ENCODE peak calls at places on chromosomes 13 and 19, in four cellular contexts. S is CD8-positive, alpha-beta T cell; F is PC-9; E is cardiac muscle cell. P is an unnamed sample.
A peak's percentile ranks its signal among the peaks of the same experiment; 100 is the strongest.

GRCh38 chr19:16143399-16144215 is at the start of gene HSH2D:
- DNase-seq in E (no peak), S (peak; percentile 86), F (peak; percentile 94), P (peak; percentile 73)

GRCh38 chr13:84894749-84895148 is 904.5 kb downstream of the SLITRK6 start:
- DNase-seq in E (no peak), F (no peak), S (no peak), P (no peak)

GRCh38 chr19:48441360-48442050 is 4.3 kb upstream of the GRWD1 start:
- DNase-seq in S (no peak), E (no peak), F (no peak), P (no peak)

GRCh38 chr13:104320446-104320845 is 1254.2 kb upstream of the SLC10A2 start:
- DNase-seq in S (no peak), F (no peak), E (peak; percentile 52), P (no peak)

GRCh38 chr19:48102870-48103751 is 7.5 kb downstream of the PLA2G4C start:
- DNase-seq in E (peak; percentile 53), F (peak; percentile 61), S (no peak), P (peak; percentile 63)

GRCh38 chr19:19269952-19270694 is 3.0 kb downstream of the TM6SF2 start:
- DNase-seq in S (no peak), E (no peak), F (no peak), P (no peak)

GRCh38 chr13:93819331-93819730 is 592.7 kb downstream of the GPC6 start:
- DNase-seq in F (no peak), E (no peak), S (no peak), P (no peak)

GRCh38 chr19:6524326-6524725 is 6.5 kb upstream of the TNFSF9 start:
- DNase-seq in F (no peak), E (no peak), S (no peak), P (no peak)

GRCh38 chr13:48221301-48222190 is 11.5 kb upstream of the ITM2B start:
- DNase-seq in F (no peak), E (no peak), S (no peak), P (no peak)

GRCh38 chr13:72851678-72852014 is 69.7 kb downstream of the PIBF1 start:
- DNase-seq in F (no peak), S (no peak), E (no peak), P (no peak)

GRCh38 chr19:4969772-4970531 is 1.0 kb downstream of the KDM4B start:
- DNase-seq in F (no peak), S (no peak), E (peak; percentile 24), P (no peak)

GRCh38 chr19:48874309-48875135 is 2.3 kb downstream of the PPP1R15A start:
- DNase-seq in F (peak; percentile 51), E (peak; percentile 54), S (peak; percentile 53), P (no peak)

GRCh38 chr13:110463876-110464510 is 97.5 kb downstream of the RAB20 start:
- DNase-seq in E (no peak), F (no peak), S (no peak), P (no peak)

GRCh38 chr13:79642596-79642995 is 161.6 kb downstream of the NDFIP2 start:
- DNase-seq in F (no peak), S (no peak), E (no peak), P (no peak)

GRCh38 chr13:101346942-101347728 is 69.2 kb downstream of the NALCN start:
- DNase-seq in F (no peak), E (peak; percentile 7), S (no peak), P (no peak)

GRCh38 chr13:111282997-111283396 is 37.4 kb upstream of the TEX29 start:
- DNase-seq in S (no peak), F (no peak), E (no peak), P (no peak)

GRCh38 chr13:57437587-57437986 is 194.0 kb upstream of the PCDH17 start:
- DNase-seq in F (no peak), E (no peak), S (no peak), P (no peak)

GRCh38 chr19:46361915-46362314 is 15.0 kb downstream of the PPP5C start:
- DNase-seq in F (no peak), E (no peak), S (no peak), P (no peak)

GRCh38 chr19:37905936-37906867 is at the start of gene WDR87:
- DNase-seq in E (peak; percentile 17), S (peak; percentile 75), F (peak; percentile 78), P (peak; percentile 92)

GRCh38 chr13:48448963-48449614 is 36.2 kb upstream of the LPAR6 start:
- DNase-seq in F (no peak), E (peak; percentile 83), S (no peak), P (no peak)

GRCh38 chr13:41568143-41568989 is 111.0 kb downstream of the RGCC start:
- DNase-seq in S (no peak), E (no peak), F (no peak), P (no peak)

GRCh38 chr19:6415592-6416190 is 8.9 kb downstream of the KHSRP start:
- DNase-seq in E (no peak), F (no peak), S (no peak), P (no peak)

GRCh38 chr13:83691966-83692365 is 190.3 kb downstream of the SLITRK1 start:
- DNase-seq in F (no peak), E (peak; percentile 3), S (no peak), P (no peak)

GRCh38 chr19:2261438-2262172 is 5.4 kb upstream of the JSRP1 start:
- DNase-seq in E (peak; percentile 56), S (peak; percentile 77), F (no peak), P (no peak)

GRCh38 chr19:35379992-35380391 is 9.1 kb downstream of the GPR42 start:
- DNase-seq in E (no peak), F (no peak), S (no peak), P (no peak)

GRCh38 chr19:30097746-30098280 is 155.8 kb downstream of the URI1 start:
- DNase-seq in S (no peak), E (no peak), F (no peak), P (no peak)

GRCh38 chr13:32314968-32315254 is 252 bp downstream of the ZAR1L start:
- DNase-seq in S (no peak), F (no peak), E (peak; percentile 66), P (peak; percentile 68)

GRCh38 chr19:27759896-27760295 is 1453.1 kb downstream of the UQCRFS1 start:
- DNase-seq in E (no peak), S (no peak), F (no peak), P (no peak)

GRCh38 chr13:83825676-83826075 is 56.6 kb downstream of the SLITRK1 start:
- DNase-seq in F (no peak), S (no peak), E (no peak), P (no peak)

GRCh38 chr19:43290568-43291359 is 21.4 kb upstream of the PSG9 start:
- DNase-seq in F (no peak), S (no peak), E (peak; percentile 14), P (peak; percentile 60)

GRCh38 chr19:31670931-31671330 is 321.7 kb upstream of the TSHZ3 start:
- DNase-seq in E (no peak), F (no peak), S (no peak), P (no peak)

GRCh38 chr13:111175948-111176347 is 60.8 kb downstream of the ARHGEF7 start:
- DNase-seq in F (no peak), S (no peak), E (no peak), P (no peak)

GRCh38 chr13:40502236-40502635 is 164.2 kb downstream of the FOXO1 start:
- DNase-seq in F (no peak), E (no peak), S (no peak), P (no peak)

GRCh38 chr13:45700971-45701900 is 884 bp upstream of the CBY2 start:
- DNase-seq in E (peak; percentile 14), S (no peak), F (no peak), P (no peak)

GRCh38 chr13:104597554-104598240 is 1531.5 kb upstream of the SLC10A2 start:
- DNase-seq in E (no peak), F (no peak), S (no peak), P (no peak)

GRCh38 chr13:110396913-110397379 is 89.9 kb downstream of the COL4A2 start:
- DNase-seq in S (no peak), E (peak; percentile 100), F (peak; percentile 33), P (no peak)

GRCh38 chr19:16066611-16067104 is 9.6 kb upstream of the TPM4 start:
- DNase-seq in S (no peak), F (peak; percentile 61), E (peak; percentile 82), P (peak; percentile 75)

GRCh38 chr13:113869263-113869662 is 5.4 kb upstream of the GAS6 start:
- DNase-seq in E (no peak), S (peak; percentile 29), F (no peak), P (no peak)

GRCh38 chr13:21625366-21625765 is 21.4 kb upstream of the MICU2 start:
- DNase-seq in E (peak; percentile 35), F (no peak), S (no peak), P (peak; percentile 51)
- TF ChIP-seq CTCF in E (peak; percentile 52), F (peak; percentile 63), S (peak; percentile 17), P (peak; percentile 75)

GRCh38 chr19:10419646-10420443 is 493 bp upstream of the PDE4A start:
- DNase-seq in E (peak; percentile 72), F (no peak), S (no peak), P (peak; percentile 36)

GRCh38 chr19:10421240-10421948 is 1.1 kb downstream of the PDE4A start:
- DNase-seq in F (no peak), E (no peak), S (no peak), P (no peak)

GRCh38 chr19:10419200-10419645 is 1.1 kb upstream of the PDE4A start:
- DNase-seq in E (no peak), F (no peak), S (no peak), P (no peak)

GRCh38 chr19:10421981-10422461 is 1.7 kb downstream of the PDE4A start:
- DNase-seq in S (no peak), E (no peak), F (no peak), P (no peak)

GRCh38 chr19:10420444-10421239 is at the start of gene PDE4A:
- DNase-seq in E (peak; percentile 49), F (no peak), S (no peak), P (no peak)
- H3K4me1 ChIP-seq in E (peaks cover 15% of the 10 kb centered on the region), F (peaks cover 29% of the 10 kb centered on the region), S (peaks cover 76% of the 10 kb centered on the region), P (peaks cover 15% of the 10 kb centered on the region)

DNA sequence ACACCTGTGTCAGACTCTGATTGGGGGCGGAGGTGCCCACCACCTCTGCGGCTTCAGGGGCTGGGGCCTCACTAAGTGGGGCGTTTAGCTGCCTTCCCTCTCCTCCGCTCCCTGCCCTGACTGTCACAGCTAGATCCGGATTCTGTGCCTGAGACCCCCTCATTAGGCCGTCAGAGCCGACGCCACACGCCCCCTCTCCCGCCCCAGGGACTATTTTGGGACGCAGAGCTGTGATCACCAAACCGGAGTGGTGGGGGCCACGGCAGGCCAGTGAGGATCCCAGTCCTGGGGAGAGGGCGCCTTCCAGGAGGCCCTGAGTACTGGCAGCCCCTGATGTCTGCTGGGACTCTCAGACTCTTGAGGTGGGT is 762 bp downstream of the KANK3 start:
- DNase-seq in E (no peak), S (no peak), F (no peak), P (no peak)
- H3K27me3 ChIP-seq in E (peaks cover 9% of the 10 kb centered on the region), S (no peaks in the 10 kb centered on the region), F (no peaks in the 10 kb centered on the region), P (no peaks in the 10 kb centered on the region)

DNA sequence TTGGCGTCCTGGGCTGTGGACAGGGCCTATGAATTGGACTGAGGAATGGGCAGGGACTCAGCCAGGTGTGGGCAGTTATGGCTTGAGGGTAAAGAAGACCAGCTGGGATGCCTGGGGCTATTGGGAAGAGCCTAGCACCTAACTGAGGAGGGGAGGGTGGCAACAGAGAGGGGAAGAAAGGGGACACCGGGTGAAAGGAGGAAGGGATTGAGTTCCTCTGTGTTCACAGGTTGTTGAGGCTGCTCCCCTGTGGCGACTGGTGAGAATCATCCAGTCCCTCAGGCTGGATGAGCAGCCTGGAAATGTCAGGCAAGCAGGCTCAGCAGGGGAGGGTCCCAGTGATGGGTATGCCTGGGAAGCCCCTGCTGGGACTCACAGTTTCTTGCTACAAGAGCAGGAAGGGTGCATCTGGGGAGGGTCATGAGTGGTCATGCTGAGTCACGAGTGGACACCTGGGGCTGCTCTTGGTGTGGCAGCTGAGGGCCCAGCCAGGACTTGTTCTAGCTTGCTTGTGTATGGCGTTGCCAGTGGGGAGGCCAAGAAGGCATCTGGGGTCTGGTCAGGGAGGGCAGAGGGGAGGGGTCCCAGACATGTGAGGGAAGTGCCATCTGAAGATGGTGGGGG is 1.4 kb downstream of the ZNF324 start:
- DNase-seq in S (no peak), E (no peak), F (no peak), P (peak; percentile 21)
- TF ChIP-seq CTCF in S (no peak), E (no peak), F (no peak), P (no peak)

GRCh38 chr13:34967851-34968562 is 25.9 kb downstream of the NBEA start:
- DNase-seq in F (peak; percentile 54), S (no peak), E (no peak), P (no peak)
- H3K4me1 ChIP-seq in F (peaks cover 13% of the 10 kb centered on the region), S (no peaks in the 10 kb centered on the region), E (no peaks in the 10 kb centered on the region), P (no peaks in the 10 kb centered on the region)